ENCODE peak calls at places on chromosome 22, in seven cellular contexts. Q is brain microvascular endothelial cell; I is B cell; T is fibroblast of pulmonary artery; M is GM12865; J is CD8-positive, alpha-beta T cell; E is psoas muscle. S is an unnamed sample.

GRCh38 chr22:23404689-23405365 is 175.3 kb downstream of the IGLL1 start:
- DNase-seq in Q (peak), I (no peak), T (peak), M (no peak), J (no peak), E (no peak), S (no peak)

GRCh38 chr22:21069375-21069774 is 23.6 kb downstream of the LRRC74B start:
- DNase-seq in Q (no peak), I (no peak), T (no peak), M (no peak), J (no peak), E (no peak), S (no peak)

GRCh38 chr22:42696331-42696967 is 24.2 kb downstream of the A4GALT start:
- DNase-seq in Q (no peak), I (no peak), T (no peak), M (no peak), J (no peak), E (no peak), S (no peak)

GRCh38 chr22:42619261-42620063 is 4.8 kb upstream of the POLDIP3 start:
- DNase-seq in Q (no peak), I (no peak), T (no peak), M (no peak), J (no peak), E (no peak), S (no peak)

GRCh38 chr22:22897036-22897435 is 9.4 kb downstream of the IGLL5 start:
- DNase-seq in Q (no peak), I (peak), T (no peak), M (no peak), J (no peak), E (no peak), S (no peak)

GRCh38 chr22:44776535-44777363 is 24.4 kb downstream of the ARHGAP8 start:
- DNase-seq in Q (no peak), I (no peak), T (no peak), M (no peak), J (no peak), E (no peak), S (no peak)

GRCh38 chr22:42711895-42712837 is 8.5 kb downstream of the A4GALT start:
- DNase-seq in Q (no peak), I (no peak), T (no peak), M (peak), J (no peak), E (no peak), S (no peak)

GRCh38 chr22:44399906-44400762 is 87.4 kb upstream of the SHISAL1 start:
- DNase-seq in Q (no peak), I (no peak), T (no peak), M (no peak), J (no peak), E (no peak), S (no peak)

GRCh38 chr22:38299001-38299651 is 18.1 kb downstream of the CSNK1E start:
- DNase-seq in Q (no peak), I (no peak), T (no peak), M (no peak), J (no peak), E (no peak), S (no peak)

GRCh38 chr22:34588893-34589545 is 476.9 kb upstream of the ISX start:
- DNase-seq in Q (no peak), I (no peak), T (no peak), M (no peak), J (no peak), E (no peak), S (no peak)

GRCh38 chr22:38246046-38246658 is 26.7 kb downstream of the TMEM184B start:
- DNase-seq in Q (no peak), I (no peak), T (no peak), M (no peak), J (no peak), E (no peak), S (no peak)

GRCh38 chr22:27377901-27378300 is 423.7 kb downstream of the MN1 start:
- DNase-seq in Q (peak), I (no peak), T (no peak), M (no peak), J (no peak), E (no peak), S (no peak)

GRCh38 chr22:35315141-35315854 is 15.6 kb downstream of the TOM1 start:
- DNase-seq in Q (no peak), I (no peak), T (no peak), M (no peak), J (no peak), E (peak), S (no peak)

GRCh38 chr22:43811777-43812148 is 342 bp downstream of the EFCAB6 start:
- DNase-seq in Q (peak), I (no peak), T (peak), M (peak), J (no peak), E (no peak), S (no peak)

GRCh38 chr22:46528121-46528610 is 9.3 kb downstream of the CELSR1 start:
- DNase-seq in Q (peak), I (no peak), T (peak), M (no peak), J (no peak), E (no peak), S (peak)
- TF ChIP-seq CTCF in Q (no peak), I (no peak), T (no peak), M (no peak), J (no peak), E (no peak), S (no peak)

GRCh38 chr22:29609139-29609538 is 5.7 kb downstream of the NF2 start:
- DNase-seq in Q (no peak), I (no peak), T (no peak), M (no peak), J (no peak), E (no peak), S (no peak)
- TF ChIP-seq CTCF in Q (peak), I (no peak), T (peak), M (no peak), J (no peak), E (no peak), S (no peak)

GRCh38 chr22:41471606-41472005 is 2.7 kb downstream of the ACO2 start:
- DNase-seq in Q (no peak), I (no peak), T (no peak), M (no peak), J (no peak), E (no peak), S (no peak)

GRCh38 chr22:41474878-41475451 is 6.0 kb downstream of the ACO2 start:
- DNase-seq in Q (no peak), I (no peak), T (no peak), M (no peak), J (no peak), E (no peak), S (no peak)

GRCh38 chr22:41468381-41469217 is at the start of the genes ACO2 and PHF5A:
- DNase-seq in Q (peak), I (peak), T (peak), M (peak), J (peak), E (peak), S (peak)

DNA sequence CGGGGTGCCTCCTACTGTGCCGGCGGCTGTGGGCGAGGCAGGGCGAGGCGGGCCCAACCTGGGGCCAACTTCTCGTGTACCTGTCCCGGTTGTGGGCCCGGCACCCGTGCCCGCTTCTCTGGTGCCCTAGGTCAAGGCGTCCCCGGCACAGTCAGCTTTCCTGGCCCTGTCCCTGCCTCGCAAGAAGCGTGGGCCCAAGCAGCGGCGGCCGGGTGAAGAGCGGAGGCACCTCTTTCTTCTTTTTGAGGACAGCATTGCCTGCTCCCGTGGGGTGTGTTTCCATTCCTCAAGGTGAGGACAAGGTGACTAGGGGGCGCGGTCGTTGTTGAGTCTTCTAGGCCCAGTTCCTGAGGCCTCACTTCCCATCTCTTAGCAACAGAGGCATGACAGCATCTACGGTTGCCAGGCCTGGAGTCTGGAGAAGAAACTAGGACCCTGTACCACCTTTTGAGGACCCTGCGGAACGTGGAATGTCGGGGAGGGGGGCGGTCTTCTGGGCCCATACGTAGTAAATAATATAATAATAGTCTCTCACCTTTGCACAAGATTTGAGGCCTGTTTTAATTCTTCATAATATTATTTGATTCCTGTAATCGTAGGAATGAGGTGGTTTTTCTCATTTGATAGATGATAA is 418 bp downstream of the ACO2 start:
- DNase-seq in Q (no peak), I (peak), T (no peak), M (peak), J (no peak), E (peak), S (no peak)
- TF ChIP-seq CTCF in Q (no peak), I (no peak), T (no peak), M (no peak), J (no peak), E (no peak), S (no peak)

DNA sequence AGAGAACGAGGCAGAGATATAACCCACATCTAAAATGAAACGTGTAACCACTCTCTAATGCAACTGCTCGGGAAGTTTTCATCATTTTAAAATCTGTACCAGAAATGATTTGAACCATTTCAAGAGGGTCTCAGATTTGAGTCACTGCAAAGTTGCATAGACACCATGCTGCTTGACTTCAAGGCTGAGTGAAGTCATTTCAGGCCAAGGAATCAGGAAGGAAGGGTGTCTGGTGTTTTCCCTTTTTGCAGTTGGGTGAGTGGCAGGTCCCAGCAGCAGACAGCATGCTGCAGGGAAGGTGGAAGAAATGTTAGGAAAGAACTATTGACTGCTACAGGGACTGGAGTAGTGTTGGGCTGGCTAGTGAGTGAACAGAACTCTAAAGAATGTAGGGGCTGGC is 16.5 kb downstream of the TANGO2 start:
- DNase-seq in Q (no peak), I (no peak), T (no peak), M (peak), J (no peak), E (no peak), S (no peak)
- TF ChIP-seq CTCF in Q (no peak), I (no peak), T (no peak), M (no peak), J (no peak), E (no peak), S (no peak)

GRCh38 chr22:32794449-32795213 is 6.9 kb upstream of the TIMP3 start:
- DNase-seq in Q (no peak), I (no peak), T (no peak), M (no peak), J (no peak), E (no peak), S (no peak)
- TF ChIP-seq CTCF in Q (peak), I (no peak), T (no peak), M (no peak), J (no peak), E (no peak), S (no peak)

DNA sequence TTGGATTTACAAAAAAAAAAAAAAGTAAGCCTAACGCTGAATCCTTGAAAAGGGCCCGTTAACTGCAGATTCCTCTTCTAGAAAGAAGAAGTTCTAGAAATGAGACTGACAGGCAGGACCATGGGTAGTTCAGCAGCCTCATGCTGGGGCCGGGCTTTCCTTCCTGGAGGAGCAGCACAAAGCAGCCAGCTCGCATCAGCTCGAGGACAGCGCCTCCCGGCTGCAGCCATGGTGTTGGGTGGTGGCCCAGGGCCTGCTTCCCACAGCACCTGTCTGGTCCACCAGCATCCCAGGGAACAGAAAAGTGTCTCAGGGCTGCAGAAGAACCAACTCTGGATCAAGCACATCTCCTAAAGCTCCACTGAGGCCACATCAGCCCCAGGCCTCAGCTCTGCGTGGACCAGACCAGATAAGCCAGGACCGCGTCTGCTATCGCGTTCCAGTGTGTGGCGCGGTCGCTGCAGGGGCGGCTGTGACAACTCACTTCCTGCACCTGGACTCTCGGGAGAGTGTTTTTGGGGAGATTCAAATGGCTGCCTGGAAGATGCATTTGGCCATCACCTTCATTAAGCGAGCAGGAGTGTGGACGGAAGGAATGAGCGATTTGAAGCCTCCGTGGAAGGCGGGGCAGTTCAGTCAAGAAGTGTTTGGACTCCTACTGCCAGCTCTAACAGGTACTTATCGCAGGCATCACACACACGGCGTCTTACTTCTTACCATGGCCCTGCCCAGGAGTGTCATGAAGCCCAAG is 53.5 kb downstream of the MYH9 start:
- DNase-seq in Q (no peak), I (no peak), T (no peak), M (no peak), J (peak), E (no peak), S (no peak)
- TF ChIP-seq CTCF in Q (peak), I (no peak), T (peak), M (no peak), J (no peak), E (peak), S (no peak)

GRCh38 chr22:48577014-48577690 is 1250.5 kb downstream of the BRD1 start:
- DNase-seq in Q (no peak), I (no peak), T (no peak), M (no peak), J (no peak), E (no peak), S (no peak)
- TF ChIP-seq CTCF in Q (no peak), I (no peak), T (no peak), M (no peak), J (no peak), E (no peak), S (no peak)

GRCh38 chr22:32106930-32107329 is 52.2 kb downstream of the C22orf42 start:
- DNase-seq in Q (no peak), I (no peak), T (peak), M (peak), J (no peak), E (no peak), S (peak)

GRCh38 chr22:32100711-32101110 is 57.6 kb downstream of the SLC5A1 start:
- DNase-seq in Q (no peak), I (no peak), T (no peak), M (no peak), J (no peak), E (no peak), S (peak)

DNA sequence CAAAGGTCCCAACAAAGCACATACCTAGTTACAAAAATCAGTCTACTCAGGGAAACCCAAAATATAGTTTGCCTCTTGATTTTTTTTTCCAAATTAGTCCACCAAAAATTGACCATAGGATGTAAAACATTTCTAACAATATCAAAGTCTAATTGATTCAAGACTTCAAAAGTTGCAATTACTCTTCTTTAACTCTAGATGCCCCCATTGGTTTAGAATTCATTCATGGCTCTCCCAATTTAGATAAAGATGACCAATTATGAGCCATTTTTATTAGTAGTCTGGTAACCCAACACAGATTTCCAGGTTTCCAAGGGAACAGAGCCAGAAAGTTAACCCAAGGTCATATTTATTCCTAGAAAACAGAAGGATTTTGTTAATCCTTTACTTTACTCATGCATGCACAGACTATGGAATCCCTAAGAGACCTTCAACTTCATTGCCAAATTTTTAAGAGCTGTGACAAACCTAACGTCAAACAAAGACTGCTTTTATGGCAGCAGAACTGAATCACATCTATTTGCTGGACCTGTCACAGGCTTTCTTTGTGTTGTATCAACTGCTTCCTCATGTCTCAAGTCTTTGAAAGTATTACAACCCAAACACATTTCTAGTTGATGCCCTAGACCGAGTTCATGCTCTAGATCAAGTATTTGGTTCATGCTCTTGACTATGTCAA is 55.3 kb downstream of the C22orf42 start:
- DNase-seq in Q (no peak), I (no peak), T (peak), M (no peak), J (no peak), E (no peak), S (no peak)
- TF ChIP-seq CTCF in Q (peak), I (peak), T (peak), M (peak), J (peak), E (peak), S (peak)

GRCh38 chr22:26377170-26377825 is 51.8 kb upstream of the ASPHD2 start:
- DNase-seq in Q (no peak), I (no peak), T (peak), M (peak), J (no peak), E (no peak), S (no peak)
- TF ChIP-seq CTCF in Q (peak), I (no peak), T (peak), M (no peak), J (no peak), E (no peak), S (no peak)

S was measured in Calu3.